ENCODE peak calls at places on chromosomes 11 and 22, in five cellular contexts. N, P, R, O and K are unnamed samples.

GRCh38 chr11:66668653-66669430 is 8.8 kb downstream of the RBM4B start:
- DNase-seq in N (no peak), P (no peak), R (no peak), O (no peak), K (no peak)

GRCh38 chr22:38203090-38203810 is 1.5 kb downstream of the MAFF start:
- DNase-seq in N (peak; percentile 44), P (peak; percentile 67), R (no peak), O (peak; percentile 53), K (peak; percentile 34)

GRCh38 chr11:9120659-9121350 is 29.4 kb upstream of the SCUBE2 start:
- DNase-seq in N (no peak), P (no peak), R (no peak), O (no peak), K (no peak)

GRCh38 chr11:102940714-102941588 is 14.6 kb downstream of the MMP13 start:
- DNase-seq in N (peak; percentile 76), P (peak; percentile 28), R (no peak), O (peak; percentile 73), K (peak; percentile 76)

GRCh38 chr11:102172127-102172848 is 62.0 kb downstream of the YAP1 start:
- DNase-seq in N (peak; percentile 80), P (no peak), R (no peak), O (peak; percentile 54), K (peak; percentile 58)

GRCh38 chr11:131537729-131538128 is 167.3 kb downstream of the NTM start:
- DNase-seq in N (no peak), P (no peak), R (no peak), O (no peak), K (no peak)

GRCh38 chr11:27740362-27741024 is 40.2 kb upstream of the BDNF start:
- DNase-seq in N (no peak), P (no peak), R (no peak), O (no peak), K (no peak)

GRCh38 chr22:49565516-49565855 is 262.2 kb downstream of the BRD1 start:
- DNase-seq in N (no peak), P (no peak), R (no peak), O (no peak), K (no peak)

GRCh38 chr11:102449651-102450570 is 2.7 kb downstream of the TMEM123 start:
- DNase-seq in N (no peak), P (no peak), R (no peak), O (no peak), K (no peak)

GRCh38 chr11:119178166-119178680 is 7.1 kb upstream of the NHERF4 start:
- DNase-seq in N (no peak), P (no peak), R (no peak), O (no peak), K (no peak)

GRCh38 chr22:27135582-27135981 is 478.2 kb downstream of the MIAT start:
- DNase-seq in N (peak; percentile 43), P (no peak), R (no peak), O (peak; percentile 73), K (peak; percentile 64)

GRCh38 chr22:27138471-27138870 is 481.1 kb downstream of the MIAT start:
- DNase-seq in N (no peak), P (no peak), R (no peak), O (no peak), K (no peak)

GRCh38 chr22:27137809-27138400 is 480.5 kb downstream of the MIAT start:
- DNase-seq in N (no peak), P (no peak), R (no peak), O (no peak), K (no peak)

GRCh38 chr22:27133951-27134664 is 476.7 kb downstream of the MIAT start:
- DNase-seq in N (peak; percentile 81), P (peak; percentile 51), R (no peak), O (peak; percentile 86), K (peak; percentile 88)

GRCh38 chr22:27136596-27136995 is 479.2 kb downstream of the MIAT start:
- DNase-seq in N (no peak), P (no peak), R (no peak), O (no peak), K (no peak)
- TF ChIP-seq CTCF in N (no peak), P (no peak), R (no peak), O (no peak), K (no peak)

GRCh38 chr11:132721526-132721925 is 810.8 kb downstream of the OPCML start:
- DNase-seq in N (no peak), P (no peak), R (no peak), O (no peak), K (no peak)

GRCh38 chr11:132716037-132716436 is 816.3 kb downstream of the OPCML start:
- DNase-seq in N (no peak), P (no peak), R (no peak), O (no peak), K (no peak)

GRCh38 chr11:132717824-132718223 is 814.5 kb downstream of the OPCML start:
- DNase-seq in N (no peak), P (no peak), R (no peak), O (no peak), K (no peak)

GRCh38 chr11:132719684-132720083 is 812.6 kb downstream of the OPCML start:
- DNase-seq in N (no peak), P (no peak), R (no peak), O (no peak), K (no peak)

GRCh38 chr11:132718711-132719641 is 813.3 kb downstream of the OPCML start:
- DNase-seq in N (no peak), P (no peak), R (no peak), O (peak; percentile 8), K (peak; percentile 37)
- TF ChIP-seq CTCF in N (no peak), P (no peak), R (no peak), O (no peak), K (no peak)

GRCh38 chr11:12577746-12578644 is 96.2 kb upstream of the TEAD1 start:
- DNase-seq in N (no peak), P (no peak), R (no peak), O (no peak), K (no peak)
- TF ChIP-seq CTCF in N (no peak), P (no peak), R (no peak), O (no peak), K (peak; percentile 2)

GRCh38 chr11:75717608-75718403 is at the start of gene MOGAT2:
- DNase-seq in N (no peak), P (no peak), R (no peak), O (no peak), K (no peak)

GRCh38 chr11:75719639-75720239 is 2.1 kb downstream of the MOGAT2 start:
- DNase-seq in N (no peak), P (no peak), R (no peak), O (no peak), K (no peak)

GRCh38 chr11:75719089-75719638 is 1.5 kb downstream of the MOGAT2 start:
- DNase-seq in N (no peak), P (no peak), R (no peak), O (peak; percentile 7), K (no peak)

GRCh38 chr11:75716659-75717058 is 979 bp upstream of the MOGAT2 start:
- DNase-seq in N (no peak), P (no peak), R (no peak), O (no peak), K (no peak)

DNA sequence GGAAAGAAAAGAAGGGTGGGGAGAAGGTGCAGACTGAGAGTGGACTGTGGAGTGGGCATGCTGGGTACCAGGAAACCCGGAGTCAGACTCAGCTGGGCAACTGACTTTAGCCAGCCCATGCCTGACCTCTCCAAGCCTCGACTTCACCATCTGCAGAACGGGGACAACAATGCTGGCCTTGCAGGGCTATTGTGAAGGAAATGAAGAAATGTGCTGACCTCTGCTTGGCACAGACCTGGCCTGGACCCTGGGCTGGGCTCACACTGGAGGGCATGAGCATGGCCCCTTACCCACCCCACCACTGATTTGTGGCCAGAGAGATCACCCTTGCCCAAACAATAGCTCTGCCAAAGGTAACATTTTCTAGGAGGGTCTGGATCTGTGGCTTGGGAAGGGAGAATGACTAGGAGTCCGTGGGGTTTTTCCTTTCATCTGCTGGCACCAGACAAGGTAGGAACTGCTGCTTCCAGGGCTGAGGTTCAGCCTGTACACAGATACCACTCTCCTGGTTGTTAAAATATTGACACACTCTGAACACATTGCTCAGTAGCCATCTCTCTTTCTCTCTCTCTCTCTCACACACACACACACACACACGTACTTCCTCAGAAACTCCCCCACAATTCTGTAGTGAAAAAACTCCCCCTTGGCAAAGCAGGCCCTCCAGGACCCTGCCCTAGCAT is 909 bp downstream of the MOGAT2 start:
- DNase-seq in N (no peak), P (no peak), R (no peak), O (no peak), K (no peak)
- TF ChIP-seq CTCF in N (no peak), P (no peak), R (no peak), O (no peak), K (no peak)

GRCh38 chr11:63745304-63746170 is 23.0 kb downstream of the ZFTA start:
- DNase-seq in N (peak; percentile 15), P (no peak), R (no peak), O (no peak), K (no peak)
- TF ChIP-seq CTCF in N (no peak), P (peak; percentile 28), R (peak; percentile 40), O (no peak), K (no peak)

GRCh38 chr11:75516886-75517285 is 8.9 kb downstream of the GDPD5 start:
- DNase-seq in N (no peak), P (no peak), R (no peak), O (no peak), K (no peak)
- TF ChIP-seq CTCF in N (no peak), P (no peak), R (no peak), O (no peak), K (no peak)

GRCh38 chr11:620935-621814 is 3.6 kb downstream of the CDHR5 start:
- DNase-seq in N (no peak), P (no peak), R (no peak), O (no peak), K (no peak)
- TF ChIP-seq CTCF in N (no peak), P (no peak), R (no peak), O (no peak), K (no peak)